ENCODE peak calls at places on chromosome 18, in ten cellular contexts. W is lung, S is RWPE1, E is progenitor cell of endocrine pancreas, V is thyroid gland, Z is H9, C is Calu3, H is adrenal gland, U is ovary, Y is spleen. K is an unnamed sample.

GRCh38 chr18:72738136-72738535 is 129.7 kb downstream of the NETO1 start:
- DNase-seq in Y (no peak), V (no peak), S (no peak), Z (no peak), U (no peak), E (no peak), W (no peak), H (no peak), C (no peak), K (no peak)

GRCh38 chr18:34857310-34857709 is 147.2 kb downstream of the DTNA start:
- DNase-seq in H (no peak), Z (no peak), W (no peak), V (no peak), C (no peak), S (no peak), Y (no peak), E (no peak), U (no peak), K (no peak)

GRCh38 chr18:6614952-6615351 is 114.6 kb upstream of the ARHGAP28 start:
- DNase-seq in Y (no peak), V (no peak), U (no peak), Z (no peak), W (no peak), C (no peak), E (no peak), S (peak), H (no peak), K (no peak)

GRCh38 chr18:28136071-28136470 is 40.9 kb downstream of the CDH2 start:
- DNase-seq in W (no peak), H (no peak), C (no peak), U (no peak), Z (no peak), E (no peak), V (no peak), Y (no peak), S (no peak), K (no peak)

GRCh38 chr18:44789704-44790103 is 109.0 kb downstream of the SETBP1 start:
- DNase-seq in Z (no peak), U (no peak), W (no peak), H (no peak), Y (no peak), S (peak), C (no peak), V (peak), E (no peak), K (no peak)

GRCh38 chr18:9755603-9756002 is 47.5 kb downstream of the RAB31 start:
- DNase-seq in E (no peak), V (no peak), H (no peak), U (no peak), W (no peak), S (no peak), Y (no peak), Z (no peak), C (no peak), K (no peak)

GRCh38 chr18:28657836-28658410 is 481.0 kb upstream of the CDH2 start:
- DNase-seq in S (peak), W (no peak), E (no peak), U (no peak), Z (no peak), V (no peak), H (no peak), C (no peak), Y (no peak), K (no peak)

GRCh38 chr18:23238651-23239349 is 103.5 kb downstream of the CABLES1 start:
- DNase-seq in V (no peak), U (no peak), Y (no peak), C (no peak), W (no peak), H (no peak), E (no peak), S (no peak), Z (no peak), K (no peak)

GRCh38 chr18:42758851-42759250 is 356.6 kb downstream of the RIT2 start:
- DNase-seq in U (no peak), H (no peak), E (no peak), Y (no peak), S (no peak), V (no peak), W (no peak), Z (no peak), C (no peak), K (no peak)

GRCh38 chr18:10798727-10799435 is 273.1 kb downstream of the NAPG start:
- DNase-seq in S (peak), E (no peak), U (no peak), Z (no peak), W (no peak), Y (no peak), H (no peak), V (no peak), C (peak), K (no peak)

GRCh38 chr18:74623047-74623816 is 25.6 kb downstream of the ZNF407 start:
- DNase-seq in W (no peak), S (no peak), Z (no peak), C (peak), E (no peak), H (peak), V (no peak), Y (no peak), U (no peak), K (no peak)

GRCh38 chr18:62438402-62438801 is 84.4 kb upstream of the ZCCHC2 start:
- DNase-seq in S (no peak), U (no peak), C (no peak), E (no peak), Z (no peak), W (no peak), H (peak), V (no peak), Y (no peak), K (no peak)

GRCh38 chr18:75083761-75084160 is 125.2 kb downstream of the PTGR3 start:
- DNase-seq in Z (no peak), U (no peak), Y (no peak), E (no peak), C (no peak), V (no peak), H (no peak), S (no peak), W (no peak), K (no peak)

GRCh38 chr18:2970762-2971659 is 41.9 kb downstream of the LPIN2 start:
- DNase-seq in V (no peak), C (no peak), E (no peak), W (no peak), Z (no peak), H (no peak), Y (peak), U (no peak), S (no peak), K (no peak)

GRCh38 chr18:8706981-8707940 is 1.9 kb downstream of the MTCL1 start:
- DNase-seq in U (peak), Z (peak), S (peak), V (peak), H (no peak), W (peak), Y (peak), E (peak), C (peak), K (no peak)

GRCh38 chr18:8238507-8238906 is 370.7 kb upstream of the RAB12 start:
- DNase-seq in Z (no peak), W (no peak), V (no peak), C (no peak), S (no peak), H (no peak), U (no peak), Y (no peak), E (no peak), K (no peak)

DNA sequence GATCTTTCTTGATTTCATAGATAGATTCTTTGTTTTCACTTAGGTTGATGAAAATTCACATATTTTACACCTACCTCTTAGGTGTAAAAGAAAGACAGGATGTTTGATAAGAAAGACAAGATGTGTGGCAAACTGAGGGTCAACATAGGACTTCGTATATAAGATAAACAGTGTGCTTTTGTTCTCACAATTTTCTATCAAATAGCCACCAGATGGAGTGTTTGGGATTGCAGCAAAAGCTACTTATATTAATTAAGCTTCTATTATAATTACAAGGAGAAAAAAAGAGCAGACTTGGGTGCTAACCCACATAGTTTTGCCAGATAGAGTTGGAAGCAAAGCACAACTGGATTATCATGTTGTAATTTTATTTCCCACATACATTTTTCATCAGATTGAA is 232.9 kb downstream of the CDH7 start:
- DNase-seq in Z (no peak), H (no peak), S (no peak), U (no peak), C (no peak), E (no peak), V (no peak), Y (no peak), W (no peak), K (no peak)
- TF ChIP-seq CTCF in Z (peak), H (no peak), S (no peak), U (no peak), C (no peak), E (no peak), V (no peak), Y (no peak), W (no peak), K (no peak)

GRCh38 chr18:500556-501405 is at the start of gene COLEC12:
- DNase-seq in U (no peak), W (peak), E (peak), H (no peak), S (no peak), Y (no peak), Z (no peak), V (peak), C (no peak), K (no peak)
- TF ChIP-seq CTCF in U (no peak), W (no peak), E (peak), H (no peak), S (no peak), Y (no peak), Z (no peak), V (no peak), C (no peak), K (no peak)

DNA sequence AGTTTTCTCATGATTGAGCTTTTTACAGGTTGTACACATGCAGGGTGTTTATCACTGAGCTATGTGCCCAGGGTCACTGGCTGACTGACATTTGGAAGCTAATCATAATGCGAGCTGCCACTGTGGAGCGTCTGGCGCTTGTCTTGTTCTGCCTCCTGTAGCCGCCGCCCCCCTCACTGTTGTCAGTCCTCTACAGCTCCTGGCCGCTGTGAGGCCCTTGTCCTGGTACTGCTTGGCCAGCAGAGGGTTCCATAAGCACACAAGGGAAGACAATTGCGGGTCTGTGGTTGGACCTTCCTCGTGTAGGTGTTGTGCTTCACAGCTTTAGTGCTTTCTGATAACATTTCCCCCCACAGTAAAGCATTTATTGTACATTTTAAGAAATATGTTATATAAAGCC is 105.6 kb upstream of the LDLRAD4 start:
- DNase-seq in E (peak), W (no peak), C (peak), V (peak), Z (peak), Y (no peak), S (no peak), H (peak), U (peak), K (no peak)
- TF ChIP-seq CTCF in E (peak), W (no peak), C (no peak), V (peak), Z (peak), Y (peak), S (peak), H (no peak), U (no peak), K (no peak)

DNA sequence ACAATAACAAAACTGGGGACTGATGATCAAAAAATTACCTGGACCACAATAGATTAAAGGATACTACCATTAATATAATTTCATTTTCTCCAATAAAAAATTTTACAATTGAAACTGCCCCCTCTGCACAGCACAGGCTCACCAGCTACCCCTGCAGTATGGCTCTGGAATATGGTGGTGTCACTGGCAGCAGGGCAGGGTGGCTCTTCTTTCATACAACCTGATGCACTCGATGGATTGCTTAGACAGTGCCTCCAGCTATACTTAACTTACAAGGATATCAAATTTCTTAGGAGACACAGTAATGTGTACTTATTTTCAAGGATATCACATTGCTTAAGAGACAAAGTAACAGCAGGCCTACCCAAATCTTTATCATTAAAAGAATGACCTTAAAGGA is 124.0 kb downstream of the PRELID3A start:
- DNase-seq in E (no peak), W (no peak), S (no peak), H (no peak), V (no peak), U (no peak), Z (no peak), C (no peak), Y (no peak), K (no peak)
- TF ChIP-seq CTCF in E (no peak), W (no peak), S (no peak), H (no peak), V (no peak), U (no peak), Z (peak), C (no peak), Y (no peak), K (no peak)

GRCh38 chr18:58320907-58321561 is 277.0 kb downstream of the NEDD4L start:
- DNase-seq in S (no peak), W (no peak), V (no peak), C (no peak), Z (no peak), E (no peak), Y (no peak), U (no peak), H (no peak), K (no peak)
- TF ChIP-seq CTCF in S (no peak), W (no peak), V (no peak), C (no peak), Z (no peak), E (no peak), Y (no peak), U (no peak), H (no peak), K (no peak)

DNA sequence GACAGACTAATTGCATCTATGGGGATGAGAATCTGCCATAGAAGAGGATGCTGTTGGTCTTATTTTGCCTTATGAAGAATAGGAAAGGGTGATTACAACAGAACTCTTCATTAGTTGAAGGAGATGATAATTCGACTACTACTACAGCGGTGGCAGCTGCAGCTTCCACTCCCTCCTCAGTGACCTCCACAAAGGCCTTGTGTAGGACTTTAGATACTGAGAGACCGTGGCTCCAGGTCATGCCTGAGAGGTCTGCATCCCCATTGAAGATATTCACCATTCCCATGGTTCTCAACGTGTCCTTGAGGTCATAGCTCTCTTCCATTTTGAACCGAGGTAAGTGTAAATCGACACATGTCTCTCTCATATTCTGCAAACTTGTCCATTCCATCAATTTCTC is 6.4 kb downstream of the SERPINB4 start:
- DNase-seq in Z (no peak), C (no peak), V (no peak), E (no peak), S (no peak), U (no peak), Y (no peak), H (no peak), W (no peak), K (no peak)
- TF ChIP-seq CTCF in Z (no peak), C (no peak), V (no peak), E (no peak), S (no peak), U (no peak), Y (no peak), H (no peak), W (no peak), K (no peak)

GRCh38 chr18:51721388-51721787 is 523.9 kb upstream of the MEX3C start:
- DNase-seq in Y (no peak), V (no peak), E (no peak), H (no peak), U (no peak), C (no peak), Z (no peak), W (no peak), S (no peak), K (no peak)

GRCh38 chr18:51727780-51728179 is 530.3 kb upstream of the MEX3C start:
- DNase-seq in Y (no peak), U (no peak), Z (no peak), E (no peak), V (no peak), H (no peak), C (no peak), S (no peak), W (no peak), K (no peak)

GRCh38 chr18:51726614-51727013 is 529.1 kb upstream of the MEX3C start:
- DNase-seq in V (no peak), S (no peak), H (no peak), C (no peak), U (no peak), Y (no peak), W (no peak), Z (no peak), E (no peak), K (no peak)

DNA sequence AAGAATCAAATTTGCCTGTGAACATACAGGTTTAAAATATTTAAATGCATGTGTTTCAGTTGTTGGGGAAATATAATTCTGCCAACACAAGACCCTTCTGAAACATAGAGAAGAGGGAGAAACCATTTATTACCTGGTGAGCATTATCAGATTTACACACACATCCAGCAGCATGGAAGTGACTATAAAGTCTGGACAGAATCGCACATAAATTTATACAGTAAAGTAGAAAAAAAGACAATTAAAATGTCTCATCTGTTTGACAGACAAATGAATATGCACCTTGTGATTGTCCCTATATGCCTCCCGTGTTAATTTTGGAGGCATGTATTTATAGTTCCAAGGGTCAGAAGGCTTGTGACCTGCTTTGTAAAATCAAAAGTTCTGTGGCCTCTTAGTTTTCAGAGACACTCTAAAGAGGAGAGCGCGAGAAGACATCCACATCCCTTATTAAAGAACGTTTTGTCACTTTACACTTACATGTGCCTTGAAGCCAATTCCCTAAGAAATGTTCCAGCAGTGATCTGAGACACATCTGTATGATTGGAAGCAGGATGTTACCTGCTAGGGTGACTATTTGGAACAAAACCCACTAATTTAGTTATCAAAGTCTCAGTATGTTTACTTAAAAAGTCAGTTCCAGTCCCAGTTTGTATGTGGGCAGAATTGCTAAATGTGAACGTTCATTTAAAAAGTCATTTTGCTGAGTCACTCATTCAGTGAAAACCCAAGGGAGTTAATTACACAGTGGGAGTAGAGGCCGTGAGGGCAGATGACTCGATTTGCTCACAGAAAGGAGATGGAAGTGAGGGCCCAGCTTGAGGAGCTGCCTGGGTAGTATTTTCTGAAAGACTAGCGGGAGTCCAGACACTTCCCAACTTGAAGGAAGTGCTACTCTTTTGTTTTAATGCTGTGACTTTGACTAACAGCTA is 527.6 kb upstream of the MEX3C start:
- DNase-seq in C (no peak), Z (no peak), U (no peak), H (no peak), W (no peak), S (no peak), Y (no peak), V (no peak), E (no peak), K (no peak)
- TF ChIP-seq CTCF in C (no peak), Z (no peak), U (no peak), H (no peak), W (no peak), S (no peak), Y (no peak), V (no peak), E (no peak), K (no peak)

GRCh38 chr18:48771641-48772380 is 179.0 kb downstream of the SMAD7 start:
- DNase-seq in S (no peak), Y (no peak), U (no peak), W (no peak), E (no peak), V (peak), H (peak), C (no peak), Z (no peak), K (no peak)

GRCh38 chr18:48766487-48766886 is 184.3 kb downstream of the SMAD7 start:
- DNase-seq in S (no peak), W (no peak), Z (no peak), V (no peak), H (no peak), U (no peak), E (no peak), Y (peak), C (no peak), K (no peak)

GRCh38 chr18:48767090-48767670 is 183.6 kb downstream of the SMAD7 start:
- DNase-seq in Z (no peak), S (no peak), U (no peak), E (no peak), W (no peak), V (no peak), Y (peak), H (no peak), C (no peak), K (no peak)

GRCh38 chr18:48770243-48770642 is 180.5 kb downstream of the SMAD7 start:
- DNase-seq in E (no peak), V (no peak), C (no peak), H (no peak), W (no peak), Z (no peak), S (no peak), Y (no peak), U (no peak), K (no peak)

GRCh38 chr18:48769006-48769646 is 181.6 kb downstream of the SMAD7 start:
- DNase-seq in S (no peak), U (no peak), W (no peak), E (no peak), H (no peak), C (no peak), Z (no peak), Y (no peak), V (no peak), K (no peak)
- TF ChIP-seq CTCF in S (no peak), U (no peak), W (no peak), E (no peak), H (no peak), C (no peak), Z (peak), Y (no peak), V (no peak), K (no peak)

K was measured in omental fat pad.